ENCODE peak calls at places on chromosomes 5 and 9, in six cellular contexts. One of them, this sample, is unnamed. For H3K4me1 and H3K27me3, the result is how much of the 10 kb centered on the place peaks cover.

GRCh38 chr5:174843263-174844250 is 119.2 kb downstream of the MSX2 start:
- DNase-seq in sigmoid colon: peak
- DNase-seq in adipocyte: peak
- DNase-seq in neural progenitor cell: peak
- DNase-seq in psoas muscle: peak
- DNase-seq in MM.1S: no peak
- DNase-seq in this sample: no peak

GRCh38 chr9:91724068-91724440 is 226.0 kb downstream of the ROR2 start:
- DNase-seq in psoas muscle: no peak
- DNase-seq in adipocyte: no peak
- DNase-seq in neural progenitor cell: no peak
- DNase-seq in MM.1S: no peak
- DNase-seq in sigmoid colon: no peak
- DNase-seq in this sample: no peak

GRCh38 chr5:146240951-146241350 is 37.5 kb downstream of the RBM27 start:
- DNase-seq in adipocyte: peak
- DNase-seq in sigmoid colon: no peak
- DNase-seq in psoas muscle: no peak
- DNase-seq in neural progenitor cell: no peak
- DNase-seq in MM.1S: no peak
- DNase-seq in this sample: no peak

GRCh38 chr9:2787065-2787464 is 56.8 kb downstream of the PUM3 start:
- DNase-seq in neural progenitor cell: no peak
- DNase-seq in adipocyte: no peak
- DNase-seq in sigmoid colon: no peak
- DNase-seq in MM.1S: no peak
- DNase-seq in psoas muscle: no peak
- DNase-seq in this sample: no peak

GRCh38 chr5:107739661-107740060 is 68.9 kb upstream of the EFNA5 start:
- DNase-seq in neural progenitor cell: no peak
- DNase-seq in MM.1S: no peak
- DNase-seq in sigmoid colon: no peak
- DNase-seq in adipocyte: no peak
- DNase-seq in psoas muscle: no peak
- DNase-seq in this sample: no peak

GRCh38 chr5:178546675-178547033 is 43.5 kb downstream of the COL23A1 start:
- DNase-seq in adipocyte: no peak
- DNase-seq in psoas muscle: no peak
- DNase-seq in neural progenitor cell: no peak
- DNase-seq in sigmoid colon: peak
- DNase-seq in MM.1S: no peak
- DNase-seq in this sample: peak

GRCh38 chr9:83981126-83981871 is 694 bp downstream of the RMI1 start:
- DNase-seq in MM.1S: peak
- DNase-seq in sigmoid colon: peak
- DNase-seq in psoas muscle: peak
- DNase-seq in adipocyte: peak
- DNase-seq in neural progenitor cell: peak
- DNase-seq in this sample: peak

GRCh38 chr5:7877851-7878250 is 8.9 kb downstream of the MTRR start:
- DNase-seq in adipocyte: no peak
- DNase-seq in psoas muscle: no peak
- DNase-seq in MM.1S: no peak
- DNase-seq in neural progenitor cell: no peak
- DNase-seq in sigmoid colon: no peak
- DNase-seq in this sample: no peak

GRCh38 chr9:37511006-37511714 is 25.4 kb downstream of the POLR1E start:
- DNase-seq in sigmoid colon: no peak
- DNase-seq in neural progenitor cell: peak
- DNase-seq in adipocyte: no peak
- DNase-seq in MM.1S: no peak
- DNase-seq in psoas muscle: no peak
- DNase-seq in this sample: no peak

GRCh38 chr9:96553070-96553469 is 66.6 kb downstream of the CDC14B start:
- DNase-seq in MM.1S: no peak
- DNase-seq in sigmoid colon: no peak
- DNase-seq in neural progenitor cell: no peak
- DNase-seq in psoas muscle: no peak
- DNase-seq in adipocyte: peak
- DNase-seq in this sample: no peak

GRCh38 chr5:537621-538071 is 13.4 kb upstream of the SLC9A3 start:
- DNase-seq in neural progenitor cell: no peak
- DNase-seq in sigmoid colon: no peak
- DNase-seq in MM.1S: no peak
- DNase-seq in adipocyte: no peak
- DNase-seq in psoas muscle: peak
- DNase-seq in this sample: peak

GRCh38 chr9:86098793-86099694 is at the start of gene GOLM1:
- DNase-seq in MM.1S: peak
- DNase-seq in adipocyte: peak
- DNase-seq in sigmoid colon: peak
- DNase-seq in psoas muscle: peak
- DNase-seq in neural progenitor cell: peak
- DNase-seq in this sample: peak

GRCh38 chr9:131280660-131281059 is 4.3 kb upstream of the FAM78A start:
- DNase-seq in neural progenitor cell: no peak
- DNase-seq in adipocyte: no peak
- DNase-seq in sigmoid colon: no peak
- DNase-seq in psoas muscle: no peak
- DNase-seq in MM.1S: no peak
- DNase-seq in this sample: no peak

GRCh38 chr9:131279196-131279926 is 3.1 kb upstream of the FAM78A start:
- DNase-seq in neural progenitor cell: no peak
- DNase-seq in sigmoid colon: no peak
- DNase-seq in MM.1S: no peak
- DNase-seq in adipocyte: no peak
- DNase-seq in psoas muscle: no peak
- DNase-seq in this sample: peak

GRCh38 chr9:131281119-131281965 is 5.0 kb upstream of the FAM78A start:
- DNase-seq in MM.1S: no peak
- DNase-seq in neural progenitor cell: no peak
- DNase-seq in adipocyte: no peak
- DNase-seq in psoas muscle: no peak
- DNase-seq in sigmoid colon: no peak
- DNase-seq in this sample: peak

GRCh38 chr9:131278421-131279111 is 2.3 kb upstream of the FAM78A start:
- DNase-seq in MM.1S: no peak
- DNase-seq in neural progenitor cell: no peak
- DNase-seq in psoas muscle: no peak
- DNase-seq in sigmoid colon: no peak
- DNase-seq in adipocyte: no peak
- DNase-seq in this sample: no peak

GRCh38 chr9:131279927-131280530 is 3.7 kb upstream of the FAM78A start:
- DNase-seq in MM.1S: no peak
- DNase-seq in neural progenitor cell: no peak
- DNase-seq in sigmoid colon: no peak
- DNase-seq in psoas muscle: no peak
- DNase-seq in adipocyte: no peak
- DNase-seq in this sample: peak
- H3K4me1 ChIP-seq in MM.1S: under half
- H3K4me1 ChIP-seq in neural progenitor cell: under half
- H3K4me1 ChIP-seq in sigmoid colon: under half
- H3K4me1 ChIP-seq in psoas muscle: under half
- H3K4me1 ChIP-seq in adipocyte: under half
- H3K4me1 ChIP-seq in this sample: under half

GRCh38 chr5:177545487-177546261 is 8.7 kb downstream of the FAM193B start:
- DNase-seq in adipocyte: peak
- DNase-seq in psoas muscle: peak
- DNase-seq in sigmoid colon: peak
- DNase-seq in neural progenitor cell: no peak
- DNase-seq in MM.1S: no peak
- DNase-seq in this sample: peak
- H3K4me3 ChIP-seq in adipocyte: peak
- H3K4me3 ChIP-seq in psoas muscle: no peak
- H3K4me3 ChIP-seq in sigmoid colon: no peak
- H3K4me3 ChIP-seq in neural progenitor cell: no peak
- H3K4me3 ChIP-seq in MM.1S: no peak
- H3K4me3 ChIP-seq in this sample: no peak

DNA sequence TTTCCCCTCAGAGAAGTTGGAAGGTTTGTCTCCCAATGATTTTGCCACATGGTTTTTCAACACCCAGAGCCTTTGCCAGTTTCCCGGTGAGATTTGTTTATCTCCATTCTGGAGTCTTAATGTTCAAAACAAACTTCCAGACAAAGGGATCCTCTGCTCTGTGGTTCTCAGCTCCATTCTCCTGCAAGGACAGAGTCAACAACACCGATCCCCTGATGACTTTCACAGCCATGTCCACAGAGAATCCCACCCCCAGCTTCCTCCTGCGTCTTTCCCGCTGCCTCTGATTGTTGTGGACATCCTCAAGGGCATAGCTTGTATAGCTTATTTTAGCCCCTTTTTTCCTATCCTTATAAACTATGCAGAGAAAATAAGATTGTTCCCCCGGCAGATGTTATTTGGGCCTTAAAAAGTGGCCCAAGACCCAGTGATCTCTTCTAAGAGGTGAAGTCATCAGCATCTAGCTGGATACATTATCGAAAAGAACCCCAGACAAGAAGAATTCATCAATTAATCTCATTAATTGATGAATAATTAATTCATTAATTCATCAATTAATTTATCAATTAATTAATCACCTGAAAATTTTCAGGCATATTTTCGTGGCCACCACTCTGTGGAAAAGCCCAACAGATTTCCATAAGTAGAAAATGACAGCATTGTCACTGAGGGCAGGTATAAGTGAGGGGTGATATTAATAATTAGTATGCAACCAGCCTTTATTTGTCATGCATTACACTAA is 2.9 kb upstream of the ABLIM3 start:
- DNase-seq in adipocyte: no peak
- DNase-seq in neural progenitor cell: no peak
- DNase-seq in psoas muscle: no peak
- DNase-seq in sigmoid colon: no peak
- DNase-seq in MM.1S: no peak
- DNase-seq in this sample: no peak
- H3K27me3 ChIP-seq in adipocyte: under half
- H3K27me3 ChIP-seq in neural progenitor cell: under half
- H3K27me3 ChIP-seq in psoas muscle: under half
- H3K27me3 ChIP-seq in sigmoid colon: under half
- H3K27me3 ChIP-seq in MM.1S: under half
- H3K27me3 ChIP-seq in this sample: under half

GRCh38 chr5:151066920-151067319 is 13.9 kb downstream of the TNIP1 start:
- DNase-seq in psoas muscle: no peak
- DNase-seq in neural progenitor cell: no peak
- DNase-seq in sigmoid colon: no peak
- DNase-seq in MM.1S: no peak
- DNase-seq in adipocyte: no peak
- DNase-seq in this sample: no peak

GRCh38 chr5:151068571-151069197 is 12.2 kb downstream of the TNIP1 start:
- DNase-seq in neural progenitor cell: no peak
- DNase-seq in psoas muscle: peak
- DNase-seq in MM.1S: no peak
- DNase-seq in adipocyte: peak
- DNase-seq in sigmoid colon: no peak
- DNase-seq in this sample: no peak

GRCh38 chr5:151068189-151068570 is 12.7 kb downstream of the TNIP1 start:
- DNase-seq in adipocyte: no peak
- DNase-seq in psoas muscle: no peak
- DNase-seq in neural progenitor cell: no peak
- DNase-seq in MM.1S: no peak
- DNase-seq in sigmoid colon: no peak
- DNase-seq in this sample: no peak

GRCh38 chr5:151065609-151066008 is 15.2 kb downstream of the TNIP1 start:
- DNase-seq in adipocyte: no peak
- DNase-seq in neural progenitor cell: no peak
- DNase-seq in MM.1S: no peak
- DNase-seq in sigmoid colon: no peak
- DNase-seq in psoas muscle: no peak
- DNase-seq in this sample: no peak

GRCh38 chr5:151067632-151068031 is 13.2 kb downstream of the TNIP1 start:
- DNase-seq in neural progenitor cell: no peak
- DNase-seq in sigmoid colon: no peak
- DNase-seq in adipocyte: no peak
- DNase-seq in MM.1S: no peak
- DNase-seq in psoas muscle: no peak
- DNase-seq in this sample: no peak
- H3K4me1 ChIP-seq in neural progenitor cell: under half
- H3K4me1 ChIP-seq in sigmoid colon: under half
- H3K4me1 ChIP-seq in adipocyte: under half
- H3K4me1 ChIP-seq in MM.1S: under half
- H3K4me1 ChIP-seq in psoas muscle: half or more
- H3K4me1 ChIP-seq in this sample: half or more

GRCh38 chr9:76649894-76650293 is 114.3 kb upstream of the PCA3 start:
- DNase-seq in adipocyte: no peak
- DNase-seq in sigmoid colon: no peak
- DNase-seq in MM.1S: no peak
- DNase-seq in neural progenitor cell: no peak
- DNase-seq in psoas muscle: no peak
- DNase-seq in this sample: no peak

GRCh38 chr9:76652894-76653293 is 111.3 kb upstream of the PCA3 start:
- DNase-seq in sigmoid colon: no peak
- DNase-seq in psoas muscle: no peak
- DNase-seq in adipocyte: peak
- DNase-seq in neural progenitor cell: no peak
- DNase-seq in MM.1S: no peak
- DNase-seq in this sample: peak

GRCh38 chr9:76650692-76651091 is 113.5 kb upstream of the PCA3 start:
- DNase-seq in neural progenitor cell: no peak
- DNase-seq in sigmoid colon: no peak
- DNase-seq in psoas muscle: no peak
- DNase-seq in MM.1S: peak
- DNase-seq in adipocyte: no peak
- DNase-seq in this sample: no peak

GRCh38 chr9:76654051-76654461 is 110.2 kb upstream of the PCA3 start:
- DNase-seq in neural progenitor cell: no peak
- DNase-seq in sigmoid colon: no peak
- DNase-seq in MM.1S: no peak
- DNase-seq in psoas muscle: no peak
- DNase-seq in adipocyte: peak
- DNase-seq in this sample: no peak

DNA sequence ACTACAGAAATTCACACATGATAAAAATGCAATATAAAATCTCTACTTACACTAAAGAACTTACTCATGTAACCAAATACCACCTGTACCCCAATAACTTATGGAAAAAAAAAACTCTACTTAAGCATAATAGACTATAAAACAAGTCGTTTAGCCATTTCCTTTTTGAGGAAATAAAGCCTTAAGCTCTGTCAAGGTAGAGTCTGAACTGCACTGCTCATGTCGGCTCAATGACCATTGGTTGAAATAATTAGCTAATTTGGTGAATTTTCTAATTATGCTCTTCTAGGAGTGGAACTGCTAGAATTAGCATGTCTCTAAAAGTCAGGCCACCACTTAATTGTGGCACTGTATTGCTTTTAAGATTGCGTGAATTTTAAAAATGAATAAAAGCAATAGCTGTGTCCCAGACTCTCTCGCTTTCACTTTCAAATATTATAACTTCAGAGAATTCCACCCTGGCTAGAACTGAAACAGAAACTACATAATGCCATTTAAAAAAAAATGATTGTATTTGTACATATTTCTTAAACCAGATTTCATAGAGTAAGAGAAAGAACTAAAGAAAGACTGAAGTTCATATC is 113.0 kb upstream of the PCA3 start:
- DNase-seq in neural progenitor cell: no peak
- DNase-seq in MM.1S: peak
- DNase-seq in sigmoid colon: no peak
- DNase-seq in adipocyte: peak
- DNase-seq in psoas muscle: no peak
- DNase-seq in this sample: no peak
- H3K4me3 ChIP-seq in neural progenitor cell: no peak
- H3K4me3 ChIP-seq in MM.1S: peak
- H3K4me3 ChIP-seq in sigmoid colon: peak
- H3K4me3 ChIP-seq in adipocyte: peak
- H3K4me3 ChIP-seq in psoas muscle: peak
- H3K4me3 ChIP-seq in this sample: peak